ENCODE peak calls at places on chromosomes 2 and 18, in six cellular contexts. Q, F, S, V, A and T are unnamed samples.

GRCh38 chr2:26849056-26850001 is 1.4 kb downstream of the DPYSL5 start:
- DNase-seq in A (no peak), S (no peak), F (no peak), Q (no peak), V (no peak), T (no peak)

GRCh38 chr2:114049826-114050225 is 159.9 kb downstream of the ACTR3 start:
- DNase-seq in Q (no peak), A (no peak), S (no peak), V (no peak), F (no peak), T (no peak)

GRCh38 chr2:227655454-227655853 is 11.2 kb upstream of the SCYGR5 start:
- DNase-seq in S (no peak), F (peak), A (no peak), Q (peak), V (no peak), T (peak)

GRCh38 chr18:26206488-26206887 is 19.8 kb upstream of the TAF4B start:
- DNase-seq in F (no peak), S (no peak), Q (no peak), A (no peak), V (no peak), T (no peak)

GRCh38 chr2:150860301-150860700 is 372.8 kb upstream of the RND3 start:
- DNase-seq in V (no peak), F (no peak), Q (no peak), A (no peak), S (no peak), T (no peak)

GRCh38 chr2:25895620-25896019 is 17.3 kb upstream of the ASXL2 start:
- DNase-seq in S (no peak), A (no peak), Q (no peak), F (no peak), V (no peak), T (no peak)

GRCh38 chr2:26567534-26567933 is 73.6 kb downstream of the CIB4 start:
- DNase-seq in S (no peak), A (no peak), F (no peak), Q (no peak), V (no peak), T (no peak)

GRCh38 chr2:167752734-167753133 is 494.7 kb downstream of the STK39 start:
- DNase-seq in V (no peak), F (no peak), S (no peak), A (no peak), Q (no peak), T (no peak)

GRCh38 chr18:10045296-10045891 is 131.6 kb downstream of the VAPA start:
- DNase-seq in V (no peak), F (no peak), S (no peak), Q (no peak), A (no peak), T (no peak)

GRCh38 chr2:223404616-223405015 is 197.5 kb downstream of the SCG2 start:
- DNase-seq in A (no peak), Q (no peak), F (no peak), V (no peak), S (no peak), T (no peak)

GRCh38 chr18:56869189-56869777 is 218.1 kb downstream of the WDR7 start:
- DNase-seq in S (no peak), V (no peak), Q (no peak), A (no peak), F (peak), T (peak)

GRCh38 chr2:47559079-47559684 is 156.2 kb downstream of the MSH2 start:
- DNase-seq in S (no peak), A (no peak), F (no peak), V (no peak), Q (no peak), T (no peak)

GRCh38 chr2:94762600-94762999 is 108.6 kb upstream of the TEKT4 start:
- DNase-seq in S (no peak), V (no peak), F (no peak), A (no peak), Q (no peak), T (no peak)

GRCh38 chr2:239590995-239591915 is 190.4 kb upstream of the HDAC4 start:
- DNase-seq in Q (no peak), S (no peak), A (no peak), V (no peak), F (no peak), T (no peak)

GRCh38 chr2:214843823-214844222 is 34.3 kb upstream of the BARD1 start:
- DNase-seq in V (no peak), F (no peak), Q (no peak), S (no peak), A (no peak), T (no peak)

GRCh38 chr2:98764499-98764898 is 33.6 kb upstream of the MGAT4A start:
- DNase-seq in F (no peak), V (no peak), A (no peak), S (no peak), Q (no peak), T (no peak)

GRCh38 chr2:20661028-20661980 is 5.6 kb upstream of the GDF7 start:
- DNase-seq in S (no peak), V (peak), F (peak), Q (peak), A (peak), T (peak)

GRCh38 chr2:38997784-38998183 is 108.1 kb downstream of the ARHGEF33 start:
- DNase-seq in A (no peak), F (peak), Q (peak), V (no peak), S (no peak), T (peak)

GRCh38 chr2:202261531-202261930 is 4.0 kb upstream of the NOP58 start:
- DNase-seq in F (no peak), V (no peak), S (no peak), Q (no peak), A (no peak), T (no peak)

GRCh38 chr2:190618030-190618429 is 30.9 kb upstream of the NAB1 start:
- DNase-seq in S (no peak), Q (no peak), A (no peak), V (no peak), F (no peak), T (no peak)

GRCh38 chr2:167550448-167550847 is 662.2 kb downstream of the XIRP2 start:
- DNase-seq in S (no peak), A (no peak), V (no peak), Q (no peak), F (peak), T (peak)

GRCh38 chr2:110173523-110173922 is 31.3 kb downstream of the NPHP1 start:
- DNase-seq in F (peak), V (no peak), S (no peak), A (no peak), Q (no peak), T (no peak)

GRCh38 chr2:113980946-113981345 is 91.1 kb downstream of the ACTR3 start:
- DNase-seq in Q (no peak), V (no peak), F (peak), S (no peak), A (no peak), T (peak)

GRCh38 chr2:151671198-151671597 is 63.1 kb downstream of the NEB start:
- DNase-seq in V (no peak), F (no peak), A (no peak), S (no peak), Q (no peak), T (no peak)

GRCh38 chr2:168159754-168160585 is 87.4 kb downstream of the STK39 start:
- DNase-seq in V (no peak), F (no peak), A (no peak), S (no peak), Q (no peak), T (no peak)

GRCh38 chr18:34932792-34933466 is 108.3 kb upstream of the MAPRE2 start:
- DNase-seq in S (no peak), A (no peak), V (no peak), F (no peak), Q (no peak), T (no peak)

GRCh38 chr2:46174559-46175170 is 122.5 kb upstream of the EPAS1 start:
- DNase-seq in F (no peak), V (no peak), Q (no peak), A (no peak), S (no peak), T (no peak)

GRCh38 chr2:130252880-130253645 is 54.8 kb upstream of the TUBA3E start:
- DNase-seq in V (no peak), S (no peak), F (peak), A (no peak), Q (no peak), T (no peak)

GRCh38 chr2:144166743-144167142 is 353.2 kb downstream of the ZEB2 start:
- DNase-seq in A (no peak), F (no peak), V (no peak), S (no peak), Q (no peak), T (no peak)

GRCh38 chr2:158600155-158600802 is 143.5 kb downstream of the PKP4 start:
- DNase-seq in V (no peak), F (peak), A (no peak), S (peak), Q (peak), T (peak)

GRCh38 chr2:191374366-191374765 is 129.2 kb downstream of the MYO1B start:
- DNase-seq in Q (no peak), F (no peak), A (no peak), S (no peak), V (no peak), T (peak)

GRCh38 chr2:74555610-74556103 is 1.1 kb downstream of the DOK1 start:
- DNase-seq in V (no peak), Q (no peak), A (no peak), S (no peak), F (no peak), T (no peak)

GRCh38 chr2:237715459-237715947 is 83.1 kb upstream of the RBM44 start:
- DNase-seq in S (no peak), F (no peak), V (no peak), Q (no peak), A (no peak), T (peak)

GRCh38 chr18:47986724-47987455 is 56.4 kb upstream of the SMAD2 start:
- DNase-seq in V (no peak), F (no peak), S (no peak), A (no peak), Q (no peak), T (no peak)

GRCh38 chr2:15159751-15160177 is 401.4 kb downstream of the NBAS start:
- DNase-seq in V (no peak), F (peak), A (no peak), Q (no peak), S (no peak), T (peak)